ENCODE peak calls at places on chromosomes 16 and 17, in six cellular contexts. B is colonic mucosa, G is tibial artery, S is progenitor cell of endocrine pancreas, H is epithelial cell of esophagus, U is RWPE1. Y is an unnamed sample.

GRCh38 chr17:45575126-45575885 is 84.8 kb upstream of the PLEKHM1 start:
- DNase-seq in B (no peak), G (no peak), S (no peak), H (no peak), U (no peak), Y (no peak)

GRCh38 chr17:60163108-60163784 is 13.5 kb downstream of the CA4 start:
- DNase-seq in B (no peak), G (no peak), S (no peak), H (no peak), U (no peak), Y (no peak)

GRCh38 chr16:50863673-50864144 is 121.8 kb downstream of the CYLD start:
- DNase-seq in B (no peak), G (no peak), S (no peak), H (no peak), U (no peak), Y (no peak)

GRCh38 chr16:8962393-8963009 is 1.2 kb downstream of the USP7 start:
- DNase-seq in B (peak), G (no peak), S (no peak), H (peak), U (peak), Y (no peak)

GRCh38 chr16:88331989-88332920 is 50.5 kb upstream of the ZNF469 start:
- DNase-seq in B (no peak), G (peak), S (no peak), H (peak), U (peak), Y (no peak)

GRCh38 chr16:46673320-46674013 is 15.5 kb downstream of the VPS35 start:
- DNase-seq in B (no peak), G (peak), S (peak), H (peak), U (peak), Y (peak)

GRCh38 chr16:83619381-83620150 is 188.2 kb upstream of the HSBP1 start:
- DNase-seq in B (no peak), G (no peak), S (no peak), H (no peak), U (no peak), Y (no peak)

GRCh38 chr17:60640503-60640902 is 37.1 kb upstream of the BCAS3 start:
- DNase-seq in B (no peak), G (no peak), S (no peak), H (peak), U (no peak), Y (no peak)

GRCh38 chr17:49557204-49558024 is 18.3 kb upstream of the NXPH3 start:
- DNase-seq in B (no peak), G (no peak), S (no peak), H (peak), U (no peak), Y (peak)

GRCh38 chr17:49496183-49496865 is 1.2 kb downstream of the NGFR start:
- DNase-seq in B (peak), G (peak), S (peak), H (peak), U (peak), Y (peak)

GRCh38 chr17:40290629-40291296 is 3.1 kb downstream of the CDC6 start:
- DNase-seq in B (peak), G (peak), S (no peak), H (peak), U (peak), Y (no peak)

GRCh38 chr17:56602292-56603130 is 9.0 kb downstream of the NOG start:
- DNase-seq in B (no peak), G (no peak), S (no peak), H (no peak), U (no peak), Y (no peak)

GRCh38 chr16:67449328-67449727 is 18.4 kb downstream of the HSD11B2 start:
- DNase-seq in B (no peak), G (no peak), S (no peak), H (no peak), U (no peak), Y (no peak)

GRCh38 chr16:73304008-73304814 is 256.3 kb upstream of the ZFHX3 start:
- DNase-seq in B (no peak), G (no peak), S (no peak), H (no peak), U (no peak), Y (no peak)

GRCh38 chr17:32267690-32268205 is 2.1 kb downstream of the RHBDL3 start:
- DNase-seq in B (no peak), G (no peak), S (no peak), H (peak), U (no peak), Y (peak)

GRCh38 chr17:52287611-52288010 is 129.1 kb upstream of the CA10 start:
- DNase-seq in B (no peak), G (no peak), S (no peak), H (no peak), U (no peak), Y (no peak)

GRCh38 chr16:56708418-56708817 is 21.5 kb upstream of the NUP93 start:
- DNase-seq in B (no peak), G (no peak), S (no peak), H (no peak), U (no peak), Y (no peak)

GRCh38 chr17:31745964-31746650 is 112.9 kb downstream of the COPRS start:
- DNase-seq in B (no peak), G (no peak), S (no peak), H (no peak), U (no peak), Y (no peak)

GRCh38 chr17:335691-336090 is 16.9 kb downstream of the RPH3AL start:
- DNase-seq in B (no peak), G (peak), S (no peak), H (no peak), U (no peak), Y (no peak)

GRCh38 chr17:64214950-64215349 is 48.1 kb downstream of the TEX2 start:
- DNase-seq in B (no peak), G (no peak), S (no peak), H (peak), U (no peak), Y (no peak)

GRCh38 chr16:86752582-86753175 is 174.3 kb downstream of the FOXL1 start:
- DNase-seq in B (no peak), G (no peak), S (no peak), H (no peak), U (no peak), Y (no peak)

GRCh38 chr16:56608876-56609462 is 585 bp downstream of the MT2A start:
- DNase-seq in B (peak), G (no peak), S (no peak), H (no peak), U (no peak), Y (no peak)

GRCh38 chr16:8679156-8679555 is 4.7 kb downstream of the ABAT start:
- DNase-seq in B (no peak), G (no peak), S (no peak), H (peak), U (peak), Y (no peak)

GRCh38 chr17:67573987-67574657 is 143.6 kb upstream of the NOL11 start:
- DNase-seq in B (no peak), G (no peak), S (no peak), H (no peak), U (no peak), Y (no peak)

GRCh38 chr16:21950782-21951521 is 2.2 kb upstream of the UQCRC2 start:
- DNase-seq in B (peak), G (no peak), S (no peak), H (peak), U (peak), Y (peak)

GRCh38 chr17:44749076-44750020 is 9.4 kb upstream of the ADAM11 start:
- DNase-seq in B (no peak), G (no peak), S (no peak), H (no peak), U (no peak), Y (peak)

GRCh38 chr17:41073676-41074075 is 8.0 kb upstream of the KRTAP2-4 start:
- DNase-seq in B (no peak), G (no peak), S (no peak), H (no peak), U (no peak), Y (no peak)

GRCh38 chr16:58511933-58512815 is 3.1 kb upstream of the SETD6 start:
- DNase-seq in B (peak), G (peak), S (peak), H (peak), U (peak), Y (peak)

GRCh38 chr16:15642557-15643452 is at the start of gene MARF1:
- DNase-seq in B (peak), G (peak), S (peak), H (peak), U (peak), Y (peak)

DNA sequence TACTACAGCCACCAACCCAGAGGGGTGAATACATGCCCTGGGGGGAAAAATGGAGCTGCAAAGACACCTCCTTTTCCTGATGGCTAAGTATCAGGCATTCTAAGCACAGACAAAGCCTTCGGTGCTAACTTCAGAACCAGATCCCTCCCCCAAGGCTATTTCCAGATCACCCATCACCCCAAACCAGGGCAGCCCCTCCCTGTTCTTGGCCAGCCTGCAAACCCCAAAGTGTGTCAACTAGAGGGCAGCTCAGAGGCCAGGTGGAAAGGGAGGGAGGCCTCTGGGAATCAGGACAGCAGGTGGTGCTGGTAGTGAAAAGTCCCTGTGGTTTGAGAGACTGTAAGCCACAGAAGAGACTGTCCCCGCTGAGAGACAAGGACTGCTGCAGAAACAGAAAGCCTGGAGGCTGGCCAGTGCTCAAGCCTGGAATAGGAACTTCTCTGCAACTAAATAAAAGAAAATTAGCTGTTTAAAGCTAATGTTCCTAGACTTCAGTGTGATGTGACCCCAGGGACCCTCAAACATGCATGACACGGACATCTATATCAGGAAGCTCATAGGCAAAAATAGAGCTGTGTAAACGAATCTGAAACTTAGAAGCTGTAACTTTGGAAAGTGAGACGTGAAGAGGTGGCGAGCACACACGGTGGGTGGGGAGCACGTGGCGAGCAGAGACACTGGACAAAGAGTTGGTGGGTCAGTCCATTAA is 9.1 kb downstream of the TUBG1 start:
- DNase-seq in B (peak), G (no peak), S (peak), H (peak), U (peak), Y (no peak)
- TF ChIP-seq CTCF in B (peak), G (no peak), S (peak), H (peak), U (peak), Y (no peak)

GRCh38 chr17:8574687-8575086 is 55.8 kb downstream of the MYH10 start:
- DNase-seq in B (no peak), G (peak), S (no peak), H (no peak), U (no peak), Y (no peak)
- TF ChIP-seq CTCF in B (no peak), G (peak), S (peak), H (no peak), U (no peak), Y (no peak)

GRCh38 chr17:83074696-83075223 is 4.6 kb upstream of the METRNL start:
- DNase-seq in B (no peak), G (no peak), S (no peak), H (no peak), U (no peak), Y (no peak)

GRCh38 chr17:83075270-83075880 is 4.0 kb upstream of the METRNL start:
- DNase-seq in B (no peak), G (no peak), S (no peak), H (no peak), U (peak), Y (no peak)

GRCh38 chr17:83078378-83079339 is 750 bp upstream of the METRNL start:
- DNase-seq in B (peak), G (no peak), S (no peak), H (no peak), U (no peak), Y (no peak)

GRCh38 chr17:83077411-83077810 is 2.0 kb upstream of the METRNL start:
- DNase-seq in B (no peak), G (no peak), S (no peak), H (no peak), U (no peak), Y (no peak)

DNA sequence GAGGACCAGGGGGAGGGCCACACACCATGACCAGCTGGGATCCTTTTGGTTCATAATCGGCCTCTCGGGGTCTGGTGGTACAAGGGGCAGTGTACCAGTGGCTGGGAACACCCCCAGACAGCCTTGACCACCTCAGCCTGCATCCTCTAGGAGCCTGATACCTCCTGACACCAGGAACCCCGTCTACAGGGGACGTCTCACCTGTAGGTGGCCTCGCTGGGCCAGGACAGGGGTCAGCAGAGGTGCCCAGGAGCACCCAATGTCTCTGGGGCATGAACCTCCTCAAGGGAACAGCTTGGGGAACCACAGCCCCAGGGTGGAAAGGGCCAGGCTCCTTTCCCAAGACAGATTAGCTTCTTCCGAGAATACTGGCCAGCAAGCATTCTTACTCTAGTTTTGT is 2.5 kb upstream of the METRNL start:
- DNase-seq in B (no peak), G (no peak), S (no peak), H (no peak), U (no peak), Y (no peak)
- TF ChIP-seq CTCF in B (no peak), G (peak), S (peak), H (peak), U (peak), Y (no peak)

DNA sequence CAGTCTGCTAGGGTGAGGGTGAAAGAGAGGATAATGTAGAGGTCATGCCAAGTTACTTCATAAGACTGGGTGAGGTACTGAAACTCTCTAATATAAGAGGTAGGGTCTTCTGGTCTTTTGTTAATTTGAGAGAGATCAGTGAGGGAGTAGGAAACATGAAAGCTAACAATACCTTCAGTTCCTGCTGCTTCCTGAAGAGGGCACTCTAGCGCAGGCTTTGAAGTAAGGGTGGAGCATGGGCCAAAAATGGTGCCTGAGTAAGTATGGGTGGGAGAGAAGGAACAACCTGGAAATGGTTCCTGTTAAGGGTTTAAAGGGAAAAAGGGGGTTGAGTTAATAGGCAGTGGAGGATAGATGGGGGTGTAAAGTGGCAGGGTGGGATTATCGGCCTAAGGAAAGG is 2449.5 kb downstream of the TP53TG3F start:
- DNase-seq in B (no peak), G (no peak), S (no peak), H (no peak), U (no peak), Y (no peak)
- TF ChIP-seq CTCF in B (no peak), G (no peak), S (no peak), H (no peak), U (no peak), Y (no peak)

DNA sequence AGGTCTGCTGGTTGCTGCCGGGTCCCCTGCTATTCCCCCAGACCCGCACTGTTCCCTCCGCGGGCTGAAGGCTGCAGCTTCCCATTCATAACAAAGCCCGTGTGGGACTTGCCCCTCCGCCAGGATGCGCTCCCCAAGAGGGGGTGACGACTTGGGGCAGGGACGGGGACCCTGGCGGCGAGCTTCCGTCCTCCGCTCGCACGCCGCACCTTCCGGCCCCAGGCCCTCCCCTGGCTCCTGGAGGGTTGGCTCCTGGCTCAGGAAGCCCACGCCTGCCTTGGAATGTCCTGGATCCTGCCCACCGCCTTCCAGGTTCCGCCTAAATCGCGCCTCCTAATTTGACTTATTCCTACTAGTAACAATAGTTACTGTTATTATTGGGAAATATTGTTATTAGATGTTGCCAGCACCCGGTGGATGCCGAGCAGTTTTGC is 1.1 kb upstream of the TFAP4 start:
- DNase-seq in B (peak), G (peak), S (no peak), H (peak), U (peak), Y (peak)
- TF ChIP-seq CTCF in B (peak), G (peak), S (peak), H (peak), U (peak), Y (peak)

GRCh38 chr16:20262248-20262647 is 65.1 kb downstream of the GP2 start:
- DNase-seq in B (no peak), G (no peak), S (no peak), H (no peak), U (no peak), Y (no peak)

GRCh38 chr16:20268409-20268808 is 58.9 kb downstream of the GP2 start:
- DNase-seq in B (no peak), G (no peak), S (no peak), H (no peak), U (no peak), Y (no peak)

GRCh38 chr16:20260215-20261009 is 66.9 kb downstream of the GP2 start:
- DNase-seq in B (no peak), G (no peak), S (no peak), H (no peak), U (no peak), Y (no peak)

GRCh38 chr16:20263138-20263855 is 64.0 kb downstream of the GP2 start:
- DNase-seq in B (no peak), G (no peak), S (no peak), H (no peak), U (no peak), Y (no peak)

GRCh38 chr16:20265019-20265418 is 62.3 kb downstream of the GP2 start:
- DNase-seq in B (no peak), G (no peak), S (no peak), H (no peak), U (no peak), Y (no peak)
- TF ChIP-seq CTCF in B (no peak), G (no peak), S (no peak), H (no peak), U (no peak), Y (no peak)